ENCODE peak calls at places on chromosome 17, in eight cellular contexts. Z is stimulated activated CD4-positive, alpha-beta T cell treated with anti-CD3 and anti-CD28 coated beads, Interleukin-12 subunit alpha, Interleukin-12 subunit beta, amount 100 ng/mL, for 4 hours; A is HFF-Myc; O is naive thymus-derived CD8-positive, alpha-beta T cell; X is effector CD4-positive, alpha-beta T cell; C is activated naive CD4-positive, alpha-beta T cell treated with Interleukin-2 at 50 U/mL for 16 hours; Y is posterior vena cava; E is stimulated activated CD8-positive, alpha-beta memory T cell treated with anti-CD3 and anti-CD28 coated beads, Interleukin-4, amount 100 ng/mL, for 24 hours. S is an unnamed sample.

GRCh38 chr17:79707931-79708891 is 22.5 kb upstream of the ENPP7 start:
- DNase-seq in Z (peak; percentile 60), A (no peak), O (peak; percentile 43), X (peak; percentile 47), C (peak; percentile 64), Y (no peak), E (peak; percentile 36), S (peak; percentile 57)

GRCh38 chr17:29250666-29251065 is 4.0 kb downstream of the CRYBA1 start:
- DNase-seq in Z (no peak), A (no peak), O (no peak), X (no peak), C (no peak), Y (no peak), E (no peak), S (no peak)

GRCh38 chr17:81928497-81929252 is 1.1 kb upstream of the MAFG start:
- DNase-seq in Z (no peak), A (no peak), O (no peak), X (no peak), C (no peak), Y (no peak), E (no peak), S (no peak)

GRCh38 chr17:36839256-36839655 is 98.0 kb upstream of the LHX1 start:
- DNase-seq in Z (no peak), A (no peak), O (no peak), X (no peak), C (no peak), Y (no peak), E (no peak), S (no peak)

GRCh38 chr17:42287305-42288077 is 807 bp upstream of the STAT5A start:
- DNase-seq in Z (peak; percentile 41), A (no peak), O (no peak), X (no peak), C (peak; percentile 56), Y (peak; percentile 85), E (no peak), S (peak; percentile 63)

GRCh38 chr17:27494192-27495091 is 38.2 kb downstream of the KSR1 start:
- DNase-seq in Z (no peak), A (no peak), O (no peak), X (no peak), C (no peak), Y (peak; percentile 94), E (no peak), S (no peak)

GRCh38 chr17:21193031-21193430 is 20.9 kb downstream of the TMEM11 start:
- DNase-seq in Z (no peak), A (no peak), O (no peak), X (no peak), C (no peak), Y (no peak), E (no peak), S (no peak)

GRCh38 chr17:5929721-5930120 is 140.5 kb upstream of the WSCD1 start:
- DNase-seq in Z (no peak), A (no peak), O (no peak), X (no peak), C (no peak), Y (no peak), E (no peak), S (no peak)

GRCh38 chr17:59427425-59427921 is 96.0 kb downstream of the YPEL2 start:
- DNase-seq in Z (peak; percentile 33), A (no peak), O (no peak), X (no peak), C (peak; percentile 67), Y (no peak), E (peak; percentile 18), S (peak; percentile 73)

GRCh38 chr17:51029142-51029541 is 91.5 kb downstream of the SPAG9 start:
- DNase-seq in Z (no peak), A (no peak), O (no peak), X (no peak), C (no peak), Y (no peak), E (no peak), S (no peak)

GRCh38 chr17:40316571-40317344 is 7.8 kb downstream of the RARA start:
- DNase-seq in Z (no peak), A (no peak), O (no peak), X (no peak), C (no peak), Y (peak; percentile 88), E (no peak), S (no peak)

GRCh38 chr17:63986842-63987615 is 11.1 kb upstream of the PRR29 start:
- DNase-seq in Z (no peak), A (no peak), O (no peak), X (no peak), C (no peak), Y (no peak), E (no peak), S (no peak)

GRCh38 chr17:75490173-75490743 is 25.1 kb downstream of the CASKIN2 start:
- DNase-seq in Z (no peak), A (no peak), O (no peak), X (no peak), C (no peak), Y (no peak), E (no peak), S (no peak)

GRCh38 chr17:50163846-50164696 is 1.7 kb upstream of the SGCA start:
- DNase-seq in Z (no peak), A (no peak), O (no peak), X (no peak), C (no peak), Y (no peak), E (no peak), S (no peak)

GRCh38 chr17:57871863-57872262 is 22.0 kb upstream of the MRPS23 start:
- DNase-seq in Z (no peak), A (no peak), O (no peak), X (no peak), C (no peak), Y (no peak), E (no peak), S (no peak)

GRCh38 chr17:76410328-76410965 is 26.0 kb downstream of the SPHK1 start:
- DNase-seq in Z (no peak), A (no peak), O (no peak), X (no peak), C (no peak), Y (peak; percentile 56), E (no peak), S (no peak)

GRCh38 chr17:17877548-17878358 is 41.0 kb upstream of the SREBF1 start:
- DNase-seq in Z (no peak), A (peak; percentile 42), O (no peak), X (no peak), C (no peak), Y (peak; percentile 95), E (no peak), S (no peak)

GRCh38 chr17:33225994-33226393 is 67.1 kb downstream of the ASIC2 start:
- DNase-seq in Z (no peak), A (no peak), O (no peak), X (no peak), C (no peak), Y (no peak), E (no peak), S (no peak)

GRCh38 chr17:62703269-62703775 is 75.9 kb downstream of the MRC2 start:
- DNase-seq in Z (no peak), A (no peak), O (no peak), X (no peak), C (no peak), Y (peak; percentile 83), E (no peak), S (peak; percentile 31)

GRCh38 chr17:42798011-42798382 is 507 bp downstream of the COA3 start:
- DNase-seq in Z (no peak), A (no peak), O (no peak), X (no peak), C (no peak), Y (no peak), E (no peak), S (no peak)

GRCh38 chr17:63917646-63918045 is 993 bp downstream of the GH1 start:
- DNase-seq in Z (no peak), A (no peak), O (no peak), X (no peak), C (no peak), Y (peak; percentile 49), E (no peak), S (no peak)

GRCh38 chr17:61285483-61286320 is 113.9 kb upstream of the TBX2 start:
- DNase-seq in Z (no peak), A (no peak), O (no peak), X (no peak), C (no peak), Y (no peak), E (no peak), S (no peak)

GRCh38 chr17:16962804-16963203 is 9.1 kb downstream of the TNFRSF13B start:
- DNase-seq in Z (no peak), A (no peak), O (no peak), X (no peak), C (no peak), Y (peak; percentile 41), E (no peak), S (no peak)